ENCODE peak calls at places on chromosomes 6 and 20, in nine cellular contexts. Y is left ventricle myocardium inferior, F is GM23248, W is A673, A is WERI-Rb-1, V is neural progenitor cell, Z is heart right ventricle, H is substantia nigra, I is pancreas. G is an unnamed sample.

GRCh38 chr6:2641044-2641673 is 109.6 kb downstream of the MYLK4 start:
- DNase-seq in Z (no peak), I (no peak), W (no peak), A (no peak), F (no peak), V (no peak), H (no peak), Y (no peak), G (no peak)

GRCh38 chr6:155313602-155314091 is 637 bp downstream of the TFB1M start:
- DNase-seq in Y (no peak), W (no peak), F (peak; percentile 33), A (no peak), I (no peak), V (no peak), H (no peak), Z (peak; percentile 9), G (no peak)

GRCh38 chr6:1552296-1552761 is 57.4 kb upstream of the FOXC1 start:
- DNase-seq in Y (no peak), F (peak; percentile 63), Z (no peak), I (no peak), V (peak; percentile 26), W (peak; percentile 49), H (no peak), A (no peak), G (no peak)

GRCh38 chr6:46010771-46011170 is 4.9 kb downstream of the CLIC5 start:
- DNase-seq in Y (no peak), W (no peak), Z (peak; percentile 47), I (no peak), H (no peak), F (peak; percentile 6), A (no peak), V (no peak), G (no peak)

GRCh38 chr6:150202934-150203333 is 60.1 kb downstream of the PPP1R14C start:
- DNase-seq in H (no peak), Z (no peak), A (no peak), W (no peak), V (no peak), I (no peak), Y (no peak), F (peak; percentile 73), G (no peak)

GRCh38 chr6:137832110-137832509 is 34.9 kb upstream of the TNFAIP3 start:
- DNase-seq in A (no peak), V (no peak), F (peak; percentile 85), I (no peak), Y (no peak), W (peak; percentile 60), Z (no peak), H (no peak), G (no peak)

GRCh38 chr6:157860505-157860991 is 37.5 kb downstream of the SNX9 start:
- DNase-seq in W (peak; percentile 18), F (no peak), V (no peak), A (no peak), Z (no peak), Y (no peak), H (no peak), I (no peak), G (no peak)

GRCh38 chr6:127053032-127053908 is 65.2 kb upstream of the RSPO3 start:
- DNase-seq in F (peak; percentile 41), A (no peak), Z (no peak), I (no peak), V (no peak), W (peak; percentile 23), H (no peak), Y (no peak), G (no peak)

GRCh38 chr6:133241901-133242760 is 974 bp downstream of the EYA4 start:
- DNase-seq in A (no peak), I (no peak), Y (peak; percentile 19), Z (peak; percentile 4), V (peak; percentile 68), W (peak; percentile 54), F (peak; percentile 19), H (no peak), G (no peak)

GRCh38 chr6:27777614-27778355 is 134.4 kb downstream of the OR2B2 start:
- DNase-seq in Z (no peak), I (no peak), V (peak; percentile 45), Y (no peak), W (no peak), A (no peak), F (no peak), H (no peak), G (no peak)

GRCh38 chr6:6836609-6837406 is 248.3 kb downstream of the LY86 start:
- DNase-seq in W (peak; percentile 85), V (no peak), I (no peak), A (no peak), Y (no peak), Z (no peak), H (no peak), F (no peak), G (no peak)

GRCh38 chr6:6829872-6830683 is 241.6 kb downstream of the LY86 start:
- DNase-seq in V (no peak), F (no peak), A (no peak), W (no peak), Z (no peak), H (no peak), Y (no peak), I (no peak), G (no peak)

GRCh38 chr6:6837541-6838080 is 249.1 kb downstream of the LY86 start:
- DNase-seq in W (peak; percentile 39), Y (no peak), I (no peak), H (no peak), Z (no peak), A (no peak), V (no peak), F (no peak), G (no peak)

GRCh38 chr6:6832439-6832838 is 243.9 kb downstream of the LY86 start:
- DNase-seq in H (no peak), F (no peak), W (no peak), A (no peak), Z (no peak), V (no peak), Y (no peak), I (no peak), G (no peak)

DNA sequence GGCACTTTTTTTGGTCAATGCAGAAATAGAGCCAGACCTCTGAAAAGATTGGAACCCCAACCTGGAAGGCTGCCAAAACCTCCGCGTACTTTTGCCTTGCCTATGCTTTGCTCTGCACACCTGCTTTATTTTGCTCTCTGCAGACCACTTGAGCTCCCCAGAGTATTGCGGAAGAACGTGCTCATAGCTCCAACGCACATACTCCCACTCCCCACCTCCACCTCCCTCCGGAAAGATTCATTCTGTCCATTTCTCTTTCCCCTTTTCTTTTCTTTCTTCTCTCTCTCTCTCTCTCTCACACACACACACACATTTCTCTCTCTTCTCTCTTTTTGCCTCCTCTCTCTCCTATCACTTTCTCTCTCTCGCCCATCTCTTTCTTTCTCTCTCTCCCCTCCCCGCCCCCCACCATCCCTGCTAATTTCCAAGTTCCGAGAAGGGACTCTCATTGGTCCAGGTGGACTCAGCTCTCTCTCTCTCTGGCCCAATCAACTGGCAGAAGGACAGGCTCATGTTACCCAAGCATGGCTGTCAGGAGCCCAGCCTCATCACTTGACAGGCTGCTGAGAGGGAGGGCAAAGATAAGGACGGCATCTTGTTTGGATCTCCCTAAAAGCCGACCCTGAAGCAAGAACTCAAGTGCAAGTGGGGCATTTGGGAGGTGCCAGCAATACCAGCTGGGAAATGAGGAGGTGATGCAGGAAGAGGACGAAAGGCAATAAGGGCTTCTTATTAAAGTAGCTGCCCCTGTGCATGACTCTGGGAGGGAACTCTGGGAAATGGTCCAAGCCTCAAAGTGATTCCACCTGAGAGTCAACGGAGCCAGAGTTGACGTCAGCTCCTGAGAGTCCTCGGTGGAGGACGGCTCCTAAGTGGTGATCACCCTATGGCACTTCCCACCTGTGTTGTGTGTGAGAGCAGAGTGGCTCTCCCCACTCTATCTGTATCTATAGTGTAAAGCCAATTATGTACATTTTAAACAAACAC is 246.1 kb downstream of the LY86 start:
- DNase-seq in F (no peak), I (no peak), A (no peak), W (no peak), Z (peak; percentile 24), V (no peak), Y (no peak), H (no peak), G (peak; percentile 21)
- H3K27ac ChIP-seq in F (no peak overlapping the region), I (no peak overlapping the region), A (no peak overlapping the region), W (peak overlapping the region; percentile 93), Z (no peak overlapping the region), V (no peak overlapping the region), Y (peak overlapping the region; percentile 19), H (no peak overlapping the region), G (no peak overlapping the region)

GRCh38 chr6:167682125-167682524 is 144.6 kb upstream of the AFDN start:
- DNase-seq in A (no peak), W (no peak), Y (no peak), F (no peak), Z (no peak), I (no peak), V (no peak), H (no peak), G (no peak)
- H3K27ac ChIP-seq in A (no peak overlapping the region), W (no peak overlapping the region), Y (peak overlapping the region; percentile 82), F (no peak overlapping the region), Z (peak overlapping the region; percentile 77), I (peak overlapping the region; percentile 76), V (no peak overlapping the region), H (peak overlapping the region; percentile 91), G (no peak overlapping the region)

DNA sequence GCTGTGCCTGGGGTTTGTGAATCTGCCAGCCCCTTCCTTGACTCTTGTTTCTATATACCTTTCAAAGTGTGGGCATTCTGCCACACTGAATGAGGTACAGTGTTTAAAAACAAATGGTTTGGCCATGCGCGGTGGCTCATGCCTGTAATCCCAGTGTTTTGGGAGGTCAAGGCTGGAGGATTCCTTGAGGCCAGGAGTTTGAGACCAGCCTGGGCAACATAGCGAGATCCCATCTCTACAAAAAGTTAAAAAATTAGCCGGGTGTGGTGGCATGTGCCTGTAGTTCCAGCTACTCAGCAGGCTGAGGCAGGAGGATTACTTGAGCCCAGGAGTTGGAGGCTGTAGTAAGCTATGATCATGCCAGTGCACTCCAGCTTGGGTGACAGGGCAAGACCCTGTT is 5.8 kb downstream of the FAM83D start:
- DNase-seq in V (no peak), A (no peak), W (no peak), Z (no peak), H (no peak), Y (no peak), F (no peak), I (no peak), G (no peak)
- H3K27ac ChIP-seq in V (no peak overlapping the region), A (no peak overlapping the region), W (peak overlapping the region; percentile 7), Z (no peak overlapping the region), H (no peak overlapping the region), Y (no peak overlapping the region), F (no peak overlapping the region), I (no peak overlapping the region), G (no peak overlapping the region)

GRCh38 chr20:44692932-44693476 is 22.2 kb upstream of the CCN5 start:
- DNase-seq in Y (peak; percentile 78), Z (peak; percentile 73), F (peak; percentile 97), V (no peak), W (no peak), H (no peak), I (no peak), A (no peak), G (no peak)

GRCh38 chr20:44694159-44694558 is 21.0 kb upstream of the CCN5 start:
- DNase-seq in V (no peak), Y (no peak), W (no peak), H (no peak), Z (no peak), A (no peak), I (no peak), F (no peak), G (no peak)

GRCh38 chr20:44696315-44696714 is 18.9 kb upstream of the CCN5 start:
- DNase-seq in V (no peak), Y (no peak), F (no peak), Z (no peak), A (peak; percentile 58), H (no peak), W (peak; percentile 28), I (no peak), G (no peak)

GRCh38 chr20:44693625-44694024 is 21.5 kb upstream of the CCN5 start:
- DNase-seq in I (no peak), A (no peak), Y (no peak), W (no peak), H (no peak), V (no peak), Z (no peak), F (no peak), G (no peak)

GRCh38 chr20:44695295-44696230 is 19.6 kb upstream of the CCN5 start:
- DNase-seq in V (no peak), W (no peak), F (peak; percentile 74), Y (no peak), H (no peak), Z (no peak), I (no peak), A (peak; percentile 85), G (no peak)
- H3K27ac ChIP-seq in V (no peak overlapping the region), W (no peak overlapping the region), F (peak overlapping the region; percentile 91), Y (peak overlapping the region; percentile 91), H (no peak overlapping the region), Z (peak overlapping the region; percentile 46), I (no peak overlapping the region), A (peak overlapping the region; percentile 98), G (no peak overlapping the region)

G was measured in HL-60.